ENCODE peak calls at places on chromosomes 4 and X, in five cellular contexts. T is fibroblast of pulmonary artery, Z is uterus, Q is NCI-H2107, R is coronary artery. V is an unnamed sample.

GRCh38 chr4:40613456-40613855 is 16.2 kb downstream of the RBM47 start:
- DNase-seq in Z (no peak), T (no peak), R (no peak), Q (no peak), V (no peak)

GRCh38 chr4:146134761-146135160 is 40.8 kb upstream of the LSM6 start:
- DNase-seq in Z (no peak), T (peak), Q (no peak), R (no peak), V (no peak)

GRCh38 chr4:2141762-2142520 is 82.8 kb downstream of the NAT8L start:
- DNase-seq in R (no peak), Q (no peak), T (no peak), Z (no peak), V (no peak)

GRCh38 chr4:137572647-137573046 is 40.4 kb upstream of the PCDH18 start:
- DNase-seq in R (no peak), Q (no peak), T (no peak), Z (no peak), V (no peak)

GRCh38 chrX:45850197-45850774 is 649.6 kb upstream of the DIPK2B start:
- DNase-seq in Q (no peak), T (no peak), Z (peak), R (no peak), V (no peak)

GRCh38 chrX:136529795-136530194 is 2.2 kb upstream of the VGLL1 start:
- DNase-seq in Z (no peak), R (no peak), T (no peak), Q (no peak), V (no peak)

GRCh38 chrX:107935200-107935599 is 47.0 kb downstream of the TEX13B start:
- DNase-seq in R (no peak), Z (no peak), Q (no peak), T (peak), V (no peak)

GRCh38 chr4:105978684-105979296 is 83.5 kb downstream of the NPNT start:
- DNase-seq in Q (no peak), R (no peak), T (peak), Z (peak), V (no peak)

GRCh38 chr4:37936889-37937498 is 23.2 kb upstream of the PTTG2 start:
- DNase-seq in Q (no peak), Z (no peak), T (no peak), R (peak), V (no peak)

GRCh38 chrX:151176351-151176750 is at the start of gene GPR50:
- DNase-seq in Z (no peak), R (no peak), T (no peak), Q (peak), V (no peak)

GRCh38 chr4:96602661-96603060 is 762.8 kb downstream of the PDHA2 start:
- DNase-seq in Z (no peak), T (no peak), R (no peak), Q (no peak), V (no peak)

GRCh38 chrX:32749075-32749474 is 462.3 kb downstream of the DMD start:
- DNase-seq in T (peak), Q (no peak), R (no peak), Z (no peak), V (no peak)

GRCh38 chr4:150828159-150828558 is 186.9 kb downstream of the LRBA start:
- DNase-seq in R (no peak), T (no peak), Z (no peak), Q (no peak), V (no peak)

GRCh38 chr4:8594097-8595038 is 1.8 kb downstream of the CPZ start:
- DNase-seq in Q (no peak), T (peak), R (no peak), Z (peak), V (no peak)

GRCh38 chr4:6152879-6153705 is 47.3 kb downstream of the JAKMIP1 start:
- DNase-seq in T (no peak), Q (no peak), Z (no peak), R (no peak), V (no peak)

GRCh38 chr4:23747131-23747752 is 142.6 kb downstream of the PPARGC1A start:
- DNase-seq in R (no peak), Q (no peak), T (no peak), Z (no peak), V (no peak)

GRCh38 chrX:20320461-20321159 is 53.9 kb upstream of the RPS6KA3 start:
- DNase-seq in R (no peak), Z (no peak), Q (no peak), T (no peak), V (peak)

GRCh38 chr4:17781072-17781830 is at the start of gene FAM184B:
- DNase-seq in R (no peak), Z (no peak), Q (no peak), T (no peak), V (no peak)

GRCh38 chrX:11109968-11110367 is 1.2 kb upstream of the HCCS start:
- DNase-seq in Z (no peak), Q (no peak), R (no peak), T (no peak), V (no peak)

GRCh38 chrX:28709421-28709820 is 122.2 kb downstream of the IL1RAPL1 start:
- DNase-seq in T (no peak), Z (no peak), R (no peak), Q (no peak), V (no peak)

GRCh38 chr4:11250510-11250909 is 178.2 kb downstream of the HS3ST1 start:
- DNase-seq in T (no peak), Q (no peak), Z (no peak), R (no peak), V (no peak)

GRCh38 chr4:82618321-82618720 is 56.5 kb upstream of the TMEM150C start:
- DNase-seq in Z (no peak), Q (no peak), T (no peak), R (no peak), V (no peak)

GRCh38 chrX:858542-859078 is 228.0 kb downstream of the SHOX start:
- DNase-seq in Q (no peak), R (no peak), T (no peak), Z (no peak), V (no peak)